ENCODE peak calls at places on chromosomes 6 and 20, in four cellular contexts. Y, K, X and J are unnamed samples. For H3K4me1, the result is how much of the 10 kb centered on the place peaks cover.

GRCh38 chr6:106772270-106773142 is 143.1 kb downstream of the QRSL1 start:
- DNase-seq in Y (no peak), K (no peak), X (no peak), J (no peak)

GRCh38 chr20:41989935-41990635 is 371.9 kb upstream of the CHD6 start:
- DNase-seq in Y (peak), K (no peak), X (no peak), J (no peak)

GRCh38 chr20:44247131-44247571 is at the start of gene GDAP1L1:
- DNase-seq in Y (no peak), K (no peak), X (peak), J (no peak)

GRCh38 chr20:53186630-53187029 is 214.5 kb downstream of the TSHZ2 start:
- DNase-seq in Y (no peak), K (no peak), X (no peak), J (no peak)

GRCh38 chr6:39221746-39222641 is 7.3 kb downstream of the KCNK5 start:
- DNase-seq in Y (no peak), K (no peak), X (peak), J (no peak)

GRCh38 chr20:48731581-48731980 is 96.2 kb downstream of the PREX1 start:
- DNase-seq in Y (no peak), K (no peak), X (no peak), J (no peak)

GRCh38 chr6:79570802-79571367 is 33.7 kb upstream of the LCA5 start:
- DNase-seq in Y (peak), K (no peak), X (no peak), J (no peak)

GRCh38 chr20:48760403-48760889 is 67.4 kb downstream of the PREX1 start:
- DNase-seq in Y (peak), K (no peak), X (no peak), J (no peak)

GRCh38 chr6:37710616-37711015 is 12.9 kb upstream of the MDGA1 start:
- DNase-seq in Y (no peak), K (no peak), X (no peak), J (no peak)

GRCh38 chr6:105894556-105894955 is 191.6 kb upstream of the PRDM1 start:
- DNase-seq in Y (no peak), K (no peak), X (no peak), J (no peak)

GRCh38 chr6:109096198-109096597 is 891 bp downstream of the CEP57L1 start:
- DNase-seq in Y (no peak), K (no peak), X (no peak), J (no peak)

GRCh38 chr6:105902401-105903031 is 183.6 kb upstream of the PRDM1 start:
- DNase-seq in Y (no peak), K (no peak), X (no peak), J (no peak)

GRCh38 chr6:163354085-163354484 is 60.4 kb upstream of the QKI start:
- DNase-seq in Y (peak), K (no peak), X (no peak), J (no peak)

GRCh38 chr20:31260326-31260932 is 3.0 kb downstream of the DEFB115 start:
- DNase-seq in Y (no peak), K (no peak), X (no peak), J (no peak)

GRCh38 chr20:40513010-40513409 is 176.0 kb downstream of the MAFB start:
- DNase-seq in Y (no peak), K (no peak), X (no peak), J (no peak)

GRCh38 chr6:155273438-155273837 is 9.6 kb downstream of the CLDN20 start:
- DNase-seq in Y (peak), K (no peak), X (peak), J (no peak)

GRCh38 chr6:143745160-143746133 is 67.7 kb downstream of the PHACTR2 start:
- DNase-seq in Y (peak), K (no peak), X (peak), J (no peak)

GRCh38 chr6:143743256-143744166 is 65.7 kb downstream of the PHACTR2 start:
- DNase-seq in Y (no peak), K (peak), X (no peak), J (no peak)

GRCh38 chr6:143746202-143747119 is 68.7 kb downstream of the PHACTR2 start:
- DNase-seq in Y (no peak), K (no peak), X (peak), J (no peak)

GRCh38 chr6:143742955-143743255 is 65.1 kb downstream of the PHACTR2 start:
- DNase-seq in Y (no peak), K (no peak), X (no peak), J (no peak)

DNA sequence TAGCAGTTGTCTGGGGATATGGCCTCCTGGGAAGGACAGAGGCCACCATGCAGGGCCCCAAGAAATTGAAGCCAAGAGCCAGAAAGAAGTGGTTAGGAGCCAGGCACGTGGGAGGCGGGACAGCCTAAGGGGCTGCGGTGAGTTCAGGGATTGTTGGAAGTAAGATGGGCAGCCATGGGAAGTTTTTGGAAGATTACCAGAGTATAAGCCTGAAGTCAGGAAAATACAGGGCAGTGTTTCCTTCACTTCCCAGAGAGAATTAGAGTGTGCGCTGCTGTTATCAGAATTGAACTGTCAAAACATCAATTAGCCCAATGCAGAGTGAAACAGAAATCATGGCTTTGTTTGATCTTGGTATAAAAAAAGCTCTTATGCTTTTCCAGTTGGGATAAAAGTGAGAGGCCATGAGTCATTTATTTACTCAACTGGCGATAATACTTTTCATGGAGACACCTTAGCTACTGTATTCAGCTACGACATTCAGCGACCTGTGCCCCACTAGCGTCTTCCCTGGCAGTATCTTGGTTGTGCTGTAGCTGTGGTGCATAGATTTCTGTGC is 66.9 kb downstream of the PHACTR2 start:
- DNase-seq in Y (no peak), K (no peak), X (no peak), J (no peak)
- H3K4me1 ChIP-seq in Y (under half), K (half or more), X (under half), J (under half)

GRCh38 chr6:156887623-156888269 is 110.6 kb downstream of the ARID1B start:
- DNase-seq in Y (no peak), K (no peak), X (no peak), J (no peak)
- H3K27ac ChIP-seq in Y (no peak), K (peak), X (no peak), J (no peak)

GRCh38 chr20:17648306-17648646 is 33.8 kb downstream of the RRBP1 start:
- DNase-seq in Y (no peak), K (no peak), X (no peak), J (peak)

GRCh38 chr20:17650301-17650761 is 31.7 kb downstream of the RRBP1 start:
- DNase-seq in Y (peak), K (no peak), X (no peak), J (peak)

GRCh38 chr20:17650816-17651760 is 31.0 kb downstream of the RRBP1 start:
- DNase-seq in Y (no peak), K (no peak), X (no peak), J (peak)

GRCh38 chr20:17647391-17648305 is 34.4 kb downstream of the RRBP1 start:
- DNase-seq in Y (no peak), K (no peak), X (no peak), J (no peak)

DNA sequence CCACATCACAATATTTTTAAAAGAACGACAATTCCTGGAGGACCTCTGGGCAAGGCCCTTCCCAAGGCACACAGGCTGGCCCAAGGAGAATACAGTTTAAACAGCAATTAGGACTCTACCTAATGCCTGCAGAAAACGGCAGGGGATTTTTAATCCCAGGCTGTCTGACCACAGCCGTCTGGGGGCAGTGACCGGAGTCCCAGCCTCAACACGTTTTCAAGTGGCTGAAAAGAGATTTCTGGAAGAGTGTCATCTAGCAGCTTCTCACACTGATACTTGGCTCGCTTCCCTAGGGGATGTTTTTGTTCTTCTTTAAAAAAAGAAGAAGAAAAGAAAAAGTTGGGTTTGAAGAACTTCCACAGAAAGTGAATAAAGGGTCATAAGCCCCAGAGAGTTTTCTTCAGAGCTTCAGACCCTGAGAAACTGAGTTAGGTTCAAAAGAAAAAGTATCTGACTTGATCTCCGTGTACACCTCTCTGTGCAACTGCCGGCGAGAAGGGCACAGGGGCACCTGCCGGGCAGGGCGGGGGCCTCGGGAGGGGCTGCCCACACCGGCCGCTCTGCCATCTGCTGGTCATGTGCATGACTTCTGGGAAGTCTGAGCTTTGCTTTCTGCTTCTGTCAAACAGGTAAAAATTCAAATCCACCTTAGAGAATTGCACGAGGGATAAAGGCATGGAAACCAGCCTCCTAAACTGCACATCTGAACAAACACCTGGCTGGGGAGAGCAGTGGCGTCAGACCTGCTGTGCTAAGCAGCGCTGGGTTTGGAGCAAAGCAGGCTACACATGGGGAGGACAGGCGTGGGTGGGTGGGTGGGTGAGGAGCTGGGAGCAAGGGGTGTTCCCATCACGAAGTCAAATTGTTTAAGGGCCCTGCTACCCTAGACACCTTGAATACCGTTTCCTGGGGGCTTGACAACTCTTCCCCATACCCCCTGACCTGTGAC is 33.0 kb downstream of the RRBP1 start:
- DNase-seq in Y (no peak), K (no peak), X (no peak), J (no peak)
- H3K4me1 ChIP-seq in Y (under half), K (half or more), X (under half), J (half or more)

GRCh38 chr20:23085415-23086055 is 589 bp downstream of the CD93 start:
- DNase-seq in Y (no peak), K (no peak), X (no peak), J (no peak)
- H3K27ac ChIP-seq in Y (peak), K (peak), X (no peak), J (peak)

DNA sequence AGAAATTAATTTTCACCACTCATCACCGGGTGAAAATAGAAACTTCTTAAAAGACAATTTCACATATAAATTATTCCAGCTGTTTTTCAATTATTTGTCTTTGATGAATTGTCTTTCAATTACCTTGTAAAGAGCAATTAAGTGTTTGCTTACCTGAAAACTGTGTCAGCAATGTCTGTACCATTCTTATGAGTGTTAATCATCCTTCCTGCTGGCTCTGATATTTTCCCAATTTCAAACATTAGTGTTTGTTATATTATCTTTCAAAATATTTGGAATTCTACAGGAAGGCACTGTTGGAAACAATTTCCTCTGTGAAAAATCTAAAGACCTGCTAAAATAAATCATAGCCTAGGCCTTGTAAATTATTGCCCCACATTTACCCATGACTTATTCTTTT is 19.6 kb downstream of the PHACTR2 start:
- DNase-seq in Y (peak), K (no peak), X (no peak), J (no peak)
- H3K4me1 ChIP-seq in Y (half or more), K (half or more), X (under half), J (half or more)

GRCh38 chr20:23062632-23063031 is 13.2 kb upstream of the THBD start:
- DNase-seq in Y (no peak), K (no peak), X (no peak), J (no peak)
- H3K27ac ChIP-seq in Y (no peak), K (peak), X (no peak), J (no peak)